ENCODE peak calls at places on chromosomes 11 and 22, in seven cellular contexts. One of them, this sample, is unnamed. For H3K4me1, the result is how much of the 10 kb centered on the place peaks cover.

GRCh38 chr11:14393889-14394288 is 34.9 kb upstream of the RRAS2 start:
- DNase-seq in tibial nerve: no peak
- DNase-seq in neuronal stem cell: no peak
- DNase-seq in IMR-90: no peak
- DNase-seq in neural progenitor cell: no peak
- DNase-seq in cardiac muscle cell: no peak
- DNase-seq in small intestine: no peak
- DNase-seq in this sample: no peak

GRCh38 chr11:68521962-68522626 is 61.5 kb downstream of the PPP6R3 start:
- DNase-seq in neuronal stem cell: no peak
- DNase-seq in cardiac muscle cell: no peak
- DNase-seq in small intestine: peak
- DNase-seq in IMR-90: peak
- DNase-seq in tibial nerve: no peak
- DNase-seq in neural progenitor cell: no peak
- DNase-seq in this sample: no peak

GRCh38 chr22:32788884-32789624 is 12.5 kb upstream of the TIMP3 start:
- DNase-seq in cardiac muscle cell: no peak
- DNase-seq in neuronal stem cell: no peak
- DNase-seq in neural progenitor cell: no peak
- DNase-seq in tibial nerve: no peak
- DNase-seq in small intestine: no peak
- DNase-seq in IMR-90: peak
- DNase-seq in this sample: no peak

GRCh38 chr11:611001-611996 is 4.5 kb downstream of the IRF7 start:
- DNase-seq in neural progenitor cell: no peak
- DNase-seq in cardiac muscle cell: no peak
- DNase-seq in neuronal stem cell: no peak
- DNase-seq in small intestine: no peak
- DNase-seq in tibial nerve: no peak
- DNase-seq in IMR-90: no peak
- DNase-seq in this sample: no peak

GRCh38 chr11:102318469-102318868 is 1.2 kb downstream of the BIRC3 start:
- DNase-seq in IMR-90: peak
- DNase-seq in tibial nerve: no peak
- DNase-seq in neuronal stem cell: no peak
- DNase-seq in neural progenitor cell: no peak
- DNase-seq in cardiac muscle cell: no peak
- DNase-seq in small intestine: no peak
- DNase-seq in this sample: peak

GRCh38 chr11:45922425-45923082 is at the start of gene LARGE2:
- DNase-seq in tibial nerve: no peak
- DNase-seq in IMR-90: no peak
- DNase-seq in neural progenitor cell: peak
- DNase-seq in cardiac muscle cell: peak
- DNase-seq in neuronal stem cell: peak
- DNase-seq in small intestine: no peak
- DNase-seq in this sample: no peak

GRCh38 chr22:50340157-50340879 is 2.8 kb upstream of the PPP6R2 start:
- DNase-seq in tibial nerve: no peak
- DNase-seq in neuronal stem cell: no peak
- DNase-seq in cardiac muscle cell: peak
- DNase-seq in IMR-90: no peak
- DNase-seq in small intestine: no peak
- DNase-seq in neural progenitor cell: peak
- DNase-seq in this sample: no peak

GRCh38 chr11:85961930-85962363 is 106.8 kb downstream of the CCDC83 start:
- DNase-seq in neural progenitor cell: no peak
- DNase-seq in neuronal stem cell: no peak
- DNase-seq in tibial nerve: no peak
- DNase-seq in cardiac muscle cell: no peak
- DNase-seq in small intestine: no peak
- DNase-seq in IMR-90: peak
- DNase-seq in this sample: no peak

GRCh38 chr11:44290206-44290605 is 19.7 kb downstream of the ALX4 start:
- DNase-seq in neural progenitor cell: no peak
- DNase-seq in tibial nerve: no peak
- DNase-seq in cardiac muscle cell: no peak
- DNase-seq in neuronal stem cell: no peak
- DNase-seq in IMR-90: no peak
- DNase-seq in small intestine: no peak
- DNase-seq in this sample: no peak

GRCh38 chr11:13091804-13092203 is 82.7 kb downstream of the RASSF10 start:
- DNase-seq in small intestine: no peak
- DNase-seq in tibial nerve: no peak
- DNase-seq in cardiac muscle cell: no peak
- DNase-seq in neuronal stem cell: no peak
- DNase-seq in IMR-90: no peak
- DNase-seq in neural progenitor cell: no peak
- DNase-seq in this sample: no peak

GRCh38 chr11:124961972-124962609 is 8.1 kb downstream of the CCDC15 start:
- DNase-seq in neuronal stem cell: peak
- DNase-seq in neural progenitor cell: peak
- DNase-seq in cardiac muscle cell: peak
- DNase-seq in small intestine: peak
- DNase-seq in tibial nerve: peak
- DNase-seq in IMR-90: peak
- DNase-seq in this sample: no peak

GRCh38 chr11:117720061-117720511 is 76.9 kb downstream of the DSCAML1 start:
- DNase-seq in IMR-90: no peak
- DNase-seq in small intestine: no peak
- DNase-seq in tibial nerve: no peak
- DNase-seq in cardiac muscle cell: peak
- DNase-seq in neural progenitor cell: peak
- DNase-seq in neuronal stem cell: peak
- DNase-seq in this sample: no peak

GRCh38 chr22:46084943-46085830 is 65.1 kb upstream of the PPARA start:
- DNase-seq in neuronal stem cell: no peak
- DNase-seq in neural progenitor cell: no peak
- DNase-seq in tibial nerve: peak
- DNase-seq in cardiac muscle cell: no peak
- DNase-seq in IMR-90: no peak
- DNase-seq in small intestine: no peak
- DNase-seq in this sample: no peak

GRCh38 chr22:46262449-46263207 is 515 bp downstream of the PKDREJ start:
- DNase-seq in cardiac muscle cell: peak
- DNase-seq in neuronal stem cell: no peak
- DNase-seq in small intestine: peak
- DNase-seq in IMR-90: peak
- DNase-seq in tibial nerve: peak
- DNase-seq in neural progenitor cell: peak
- DNase-seq in this sample: no peak

GRCh38 chr22:43441751-43442150 is 29.9 kb downstream of the MPPED1 start:
- DNase-seq in neural progenitor cell: no peak
- DNase-seq in neuronal stem cell: no peak
- DNase-seq in tibial nerve: no peak
- DNase-seq in IMR-90: no peak
- DNase-seq in small intestine: no peak
- DNase-seq in cardiac muscle cell: no peak
- DNase-seq in this sample: no peak

GRCh38 chr11:32231909-32232493 is 141.1 kb downstream of the RCN1 start:
- DNase-seq in IMR-90: peak
- DNase-seq in tibial nerve: no peak
- DNase-seq in neural progenitor cell: peak
- DNase-seq in small intestine: peak
- DNase-seq in neuronal stem cell: peak
- DNase-seq in cardiac muscle cell: peak
- DNase-seq in this sample: no peak

GRCh38 chr11:60477035-60477445 is 15.5 kb upstream of the MS4A12 start:
- DNase-seq in tibial nerve: peak
- DNase-seq in cardiac muscle cell: no peak
- DNase-seq in neural progenitor cell: no peak
- DNase-seq in small intestine: no peak
- DNase-seq in IMR-90: no peak
- DNase-seq in neuronal stem cell: no peak
- DNase-seq in this sample: no peak

GRCh38 chr11:133966147-133966546 is 9.4 kb upstream of the IGSF9B start:
- DNase-seq in neural progenitor cell: peak
- DNase-seq in cardiac muscle cell: no peak
- DNase-seq in tibial nerve: no peak
- DNase-seq in small intestine: no peak
- DNase-seq in IMR-90: no peak
- DNase-seq in neuronal stem cell: no peak
- DNase-seq in this sample: no peak

GRCh38 chr11:65698205-65698604 is 13.8 kb upstream of the KAT5 start:
- DNase-seq in IMR-90: no peak
- DNase-seq in small intestine: peak
- DNase-seq in neuronal stem cell: no peak
- DNase-seq in tibial nerve: no peak
- DNase-seq in cardiac muscle cell: no peak
- DNase-seq in neural progenitor cell: no peak
- DNase-seq in this sample: no peak

GRCh38 chr11:61477734-61478148 is 30.8 kb upstream of the LRRC10B start:
- DNase-seq in neural progenitor cell: peak
- DNase-seq in cardiac muscle cell: peak
- DNase-seq in IMR-90: no peak
- DNase-seq in small intestine: peak
- DNase-seq in tibial nerve: peak
- DNase-seq in neuronal stem cell: peak
- DNase-seq in this sample: peak

GRCh38 chr22:20949698-20950183 is 17.3 kb upstream of the AIFM3 start:
- DNase-seq in neuronal stem cell: no peak
- DNase-seq in tibial nerve: no peak
- DNase-seq in cardiac muscle cell: no peak
- DNase-seq in small intestine: no peak
- DNase-seq in IMR-90: no peak
- DNase-seq in neural progenitor cell: no peak
- DNase-seq in this sample: no peak
- H3K27ac ChIP-seq in neuronal stem cell: no peak
- H3K27ac ChIP-seq in tibial nerve: no peak
- H3K27ac ChIP-seq in cardiac muscle cell: no peak
- H3K27ac ChIP-seq in small intestine: peak
- H3K27ac ChIP-seq in IMR-90: no peak
- H3K27ac ChIP-seq in neural progenitor cell: no peak
- H3K27ac ChIP-seq in this sample: no peak

GRCh38 chr22:22369962-22370265 is 125.3 kb downstream of the VPREB1 start:
- DNase-seq in neural progenitor cell: no peak
- DNase-seq in IMR-90: no peak
- DNase-seq in cardiac muscle cell: no peak
- DNase-seq in small intestine: no peak
- DNase-seq in tibial nerve: peak
- DNase-seq in neuronal stem cell: no peak
- DNase-seq in this sample: no peak
- H3K4me3 ChIP-seq in neural progenitor cell: no peak
- H3K4me3 ChIP-seq in IMR-90: no peak
- H3K4me3 ChIP-seq in cardiac muscle cell: no peak
- H3K4me3 ChIP-seq in small intestine: no peak
- H3K4me3 ChIP-seq in tibial nerve: no peak
- H3K4me3 ChIP-seq in neuronal stem cell: no peak
- H3K4me3 ChIP-seq in this sample: no peak

DNA sequence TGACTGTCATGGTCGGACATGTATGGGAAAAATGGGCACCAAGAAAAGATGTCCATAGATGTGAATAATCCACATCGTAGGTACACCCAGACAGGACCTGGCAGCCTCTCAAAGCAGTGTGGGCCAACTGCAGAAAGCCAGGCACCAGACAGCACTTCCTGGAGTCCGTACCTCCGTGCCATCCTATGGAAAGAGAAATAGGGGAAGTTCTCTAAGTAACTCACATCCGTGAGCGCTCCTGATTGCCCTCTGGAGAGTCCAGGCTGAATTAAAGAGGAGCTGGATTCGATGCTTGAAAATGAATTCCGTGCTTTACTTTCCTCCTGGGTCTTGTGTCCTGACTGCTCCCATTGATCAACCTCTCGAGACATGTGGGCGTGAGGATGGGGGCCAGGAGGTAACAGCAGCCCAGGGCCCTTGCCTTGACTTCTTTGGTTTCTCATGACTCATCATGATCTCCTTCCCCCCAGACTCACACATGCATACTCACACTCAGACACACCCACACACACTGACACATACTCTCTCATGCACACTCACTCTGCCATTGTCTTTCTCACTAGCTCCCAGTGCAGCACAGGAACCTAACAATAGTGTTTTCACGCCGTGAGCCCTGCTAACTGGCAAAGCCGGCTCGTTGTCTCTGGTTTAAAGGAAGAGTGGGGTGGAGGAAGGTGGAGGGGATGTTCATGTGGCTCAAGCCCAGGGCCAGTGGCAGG is 104.4 kb downstream of the SCN3B start:
- DNase-seq in neural progenitor cell: no peak
- DNase-seq in tibial nerve: no peak
- DNase-seq in IMR-90: peak
- DNase-seq in neuronal stem cell: no peak
- DNase-seq in small intestine: no peak
- DNase-seq in cardiac muscle cell: no peak
- DNase-seq in this sample: no peak
- H3K4me1 ChIP-seq in neural progenitor cell: under half
- H3K4me1 ChIP-seq in tibial nerve: under half
- H3K4me1 ChIP-seq in IMR-90: under half
- H3K4me1 ChIP-seq in neuronal stem cell: under half
- H3K4me1 ChIP-seq in small intestine: under half
- H3K4me1 ChIP-seq in cardiac muscle cell: under half
- H3K4me1 ChIP-seq in this sample: under half

GRCh38 chr11:10744206-10744605 is 6.8 kb upstream of the CTR9 start:
- DNase-seq in neuronal stem cell: no peak
- DNase-seq in IMR-90: no peak
- DNase-seq in small intestine: no peak
- DNase-seq in tibial nerve: no peak
- DNase-seq in neural progenitor cell: no peak
- DNase-seq in cardiac muscle cell: no peak
- DNase-seq in this sample: no peak
- H3K27ac ChIP-seq in neuronal stem cell: no peak
- H3K27ac ChIP-seq in IMR-90: no peak
- H3K27ac ChIP-seq in small intestine: no peak
- H3K27ac ChIP-seq in tibial nerve: no peak
- H3K27ac ChIP-seq in neural progenitor cell: no peak
- H3K27ac ChIP-seq in cardiac muscle cell: no peak
- H3K27ac ChIP-seq in this sample: no peak